ENCODE peak calls at places on chromosome 6, in five cellular contexts. F, U, S, H and W are unnamed samples.

GRCh38 chr6:89260832-89261231 is 43.7 kb upstream of the GABRR1 start:
- DNase-seq in S (no peak), H (no peak), F (peak), U (no peak), W (peak)

GRCh38 chr6:152941746-152942145 is 41.1 kb downstream of the FBXO5 start:
- DNase-seq in S (no peak), F (no peak), H (no peak), U (no peak), W (no peak)

GRCh38 chr6:72742274-72742673 is 120.4 kb downstream of the KCNQ5 start:
- DNase-seq in S (no peak), U (no peak), F (no peak), H (no peak), W (no peak)

GRCh38 chr6:41718828-41719227 is 16.6 kb downstream of the TFEB start:
- DNase-seq in H (peak), U (no peak), F (no peak), S (no peak), W (no peak)

GRCh38 chr6:84752118-84752850 is 12.1 kb downstream of the TBX18 start:
- DNase-seq in H (no peak), U (no peak), F (no peak), S (no peak), W (no peak)

GRCh38 chr6:134035823-134036296 is 16.6 kb downstream of the SLC2A12 start:
- DNase-seq in S (no peak), H (peak), F (peak), U (no peak), W (peak)

GRCh38 chr6:56838965-56839364 is 115.9 kb upstream of the BEND6 start:
- DNase-seq in H (no peak), U (no peak), S (no peak), F (no peak), W (no peak)

GRCh38 chr6:150417899-150418824 is 49.4 kb downstream of the IYD start:
- DNase-seq in F (peak), H (peak), S (no peak), U (peak), W (peak)

GRCh38 chr6:132482595-132482994 is 30.3 kb downstream of the STX7 start:
- DNase-seq in S (no peak), H (no peak), U (no peak), F (no peak), W (no peak)

GRCh38 chr6:43492673-43493072 is 15.3 kb downstream of the TJAP1 start:
- DNase-seq in F (no peak), H (no peak), U (no peak), S (no peak), W (peak)

GRCh38 chr6:127933852-127934840 is 33.3 kb upstream of the THEMIS start:
- DNase-seq in H (no peak), U (no peak), S (no peak), F (no peak), W (no peak)

GRCh38 chr6:127938701-127939100 is 37.8 kb upstream of the THEMIS start:
- DNase-seq in S (no peak), H (peak), F (no peak), U (no peak), W (peak)

GRCh38 chr6:127937747-127938146 is 36.9 kb upstream of the THEMIS start:
- DNase-seq in S (no peak), F (no peak), H (no peak), U (no peak), W (no peak)

GRCh38 chr6:127939442-127940066 is 38.7 kb upstream of the THEMIS start:
- DNase-seq in U (no peak), F (no peak), S (no peak), H (no peak), W (peak)

DNA sequence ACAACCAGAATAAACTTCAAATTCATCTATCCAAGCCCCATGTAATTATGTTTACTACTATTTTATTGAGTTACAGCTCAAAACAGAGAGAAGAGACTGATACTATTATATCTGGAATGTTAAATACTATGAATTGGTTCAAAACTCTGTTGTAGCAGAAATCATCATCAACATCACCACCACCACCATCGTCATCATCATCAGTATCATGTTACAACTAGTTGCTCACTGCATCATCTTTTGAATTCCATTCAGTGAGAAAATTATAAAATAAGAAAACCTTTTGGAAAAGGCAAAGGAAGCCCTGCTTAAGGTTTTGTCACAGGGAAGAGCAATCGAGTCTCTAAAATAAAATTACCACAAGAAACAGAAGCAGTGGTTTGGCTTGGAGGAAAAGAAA is 36.2 kb upstream of the THEMIS start:
- DNase-seq in F (no peak), U (no peak), H (no peak), S (no peak), W (no peak)
- H3K9ac ChIP-seq in F (no peak), U (no peak), H (no peak), S (no peak), W (no peak)

GRCh38 chr6:30211306-30211705 is 1.9 kb downstream of the TRIM26 start:
- DNase-seq in U (peak), F (no peak), S (no peak), H (no peak), W (no peak)
- H3K9ac ChIP-seq in U (peak), F (peak), S (no peak), H (peak), W (peak)

GRCh38 chr6:27870486-27870885 is 41.7 kb downstream of the OR2B2 start:
- DNase-seq in S (no peak), U (no peak), H (no peak), F (no peak), W (no peak)
- H3K9ac ChIP-seq in S (no peak), U (no peak), H (no peak), F (no peak), W (no peak)

GRCh38 chr6:10531942-10532341 is 10.8 kb downstream of the GCNT2 start:
- DNase-seq in U (peak), S (no peak), H (no peak), F (no peak), W (no peak)
- H3K9ac ChIP-seq in U (peak), S (no peak), H (no peak), F (peak), W (no peak)

GRCh38 chr6:30163918-30164654 is 740 bp downstream of the TRIM15 start:
- DNase-seq in H (no peak), S (no peak), F (no peak), U (no peak), W (no peak)
- H3K9ac ChIP-seq in H (no peak), S (no peak), F (peak), U (no peak), W (no peak)